ENCODE peak calls at places on chromosomes 11 and 22, in nine cellular contexts. P is astrocyte of the cerebellum, T is cardiac muscle cell, C is dorsolateral prefrontal cortex, K is GM20000, Y is H1, F is esophagus squamous epithelium, V is cardiac fibroblast, D is fibroblast of lung. H is an unnamed sample.

GRCh38 chr11:122784325-122785155 is 53.8 kb upstream of the CRTAM start:
- DNase-seq in P (peak), T (peak), C (no peak), K (no peak), Y (no peak), F (no peak), V (peak), D (peak), H (peak)

GRCh38 chr11:67996622-67997459 is 7.1 kb downstream of the UNC93B1 start:
- DNase-seq in P (no peak), T (peak), C (no peak), K (no peak), Y (peak), F (no peak), V (peak), D (peak), H (no peak)

GRCh38 chr22:32331236-32331917 is 26.3 kb upstream of the RFPL3 start:
- DNase-seq in P (no peak), T (no peak), C (no peak), K (no peak), Y (no peak), F (no peak), V (no peak), D (no peak), H (no peak)

GRCh38 chr11:61679893-61680621 is at the start of gene DAGLA:
- DNase-seq in P (no peak), T (peak), C (peak), K (peak), Y (no peak), F (no peak), V (peak), D (peak), H (no peak)

GRCh38 chr11:127804775-127805446 is 782.4 kb downstream of the ETS1 start:
- DNase-seq in P (no peak), T (no peak), C (no peak), K (no peak), Y (no peak), F (no peak), V (no peak), D (no peak), H (no peak)

GRCh38 chr11:92861641-92862040 is 107.8 kb upstream of the MTNR1B start:
- DNase-seq in P (no peak), T (no peak), C (no peak), K (no peak), Y (no peak), F (no peak), V (no peak), D (peak), H (no peak)

GRCh38 chr22:37010174-37010573 is 9.1 kb downstream of the TST start:
- DNase-seq in P (no peak), T (no peak), C (no peak), K (no peak), Y (no peak), F (no peak), V (no peak), D (no peak), H (no peak)

GRCh38 chr11:134124660-134125451 is 56.0 kb downstream of the JAM3 start:
- DNase-seq in P (no peak), T (peak), C (peak), K (no peak), Y (no peak), F (no peak), V (peak), D (peak), H (peak)

GRCh38 chr22:25165785-25166184 is 33.9 kb upstream of the CRYBB3 start:
- DNase-seq in P (no peak), T (no peak), C (no peak), K (no peak), Y (no peak), F (no peak), V (no peak), D (no peak), H (no peak)

GRCh38 chr11:65128182-65129145 is 5.9 kb downstream of the SYVN1 start:
- DNase-seq in P (no peak), T (no peak), C (no peak), K (no peak), Y (no peak), F (no peak), V (no peak), D (no peak), H (no peak)

GRCh38 chr11:127345819-127346459 is 345.4 kb upstream of the KIRREL3 start:
- DNase-seq in P (peak), T (peak), C (peak), K (peak), Y (no peak), F (no peak), V (peak), D (peak), H (peak)

GRCh38 chr11:33779849-33780528 is 5.7 kb upstream of the FBXO3 start:
- DNase-seq in P (peak), T (peak), C (no peak), K (no peak), Y (no peak), F (no peak), V (peak), D (peak), H (peak)

GRCh38 chr11:33211153-33211552 is 46.0 kb upstream of the HIPK3 start:
- DNase-seq in P (no peak), T (no peak), C (no peak), K (no peak), Y (no peak), F (no peak), V (no peak), D (no peak), H (no peak)

GRCh38 chr11:65316979-65317786 is 2.5 kb downstream of the CDC42EP2 start:
- DNase-seq in P (no peak), T (peak), C (no peak), K (no peak), Y (no peak), F (no peak), V (peak), D (peak), H (peak)

GRCh38 chr11:59223611-59224010 is 10.9 kb upstream of the MPEG1 start:
- DNase-seq in P (no peak), T (peak), C (no peak), K (no peak), Y (no peak), F (no peak), V (no peak), D (no peak), H (no peak)

GRCh38 chr11:127962416-127962815 is 624.9 kb downstream of the ETS1 start:
- DNase-seq in P (no peak), T (no peak), C (no peak), K (no peak), Y (no peak), F (no peak), V (no peak), D (no peak), H (peak)

GRCh38 chr11:66707486-66707885 is 21.5 kb downstream of the SPTBN2 start:
- DNase-seq in P (no peak), T (no peak), C (no peak), K (no peak), Y (no peak), F (no peak), V (no peak), D (no peak), H (no peak)

GRCh38 chr11:57214087-57214395 is 23.0 kb downstream of the APLNR start:
- DNase-seq in P (no peak), T (peak), C (no peak), K (no peak), Y (no peak), F (no peak), V (no peak), D (peak), H (no peak)

GRCh38 chr11:64694821-64695365 is 28.1 kb downstream of the NRXN2 start:
- DNase-seq in P (no peak), T (no peak), C (no peak), K (no peak), Y (no peak), F (no peak), V (no peak), D (no peak), H (no peak)

GRCh38 chr11:94815705-94816344 is 47.7 kb downstream of the AMOTL1 start:
- DNase-seq in P (no peak), T (no peak), C (no peak), K (no peak), Y (no peak), F (no peak), V (peak), D (no peak), H (no peak)

GRCh38 chr11:91871048-91871447 is 353.6 kb upstream of the FAT3 start:
- DNase-seq in P (no peak), T (no peak), C (no peak), K (no peak), Y (no peak), F (no peak), V (no peak), D (no peak), H (no peak)

GRCh38 chr11:111049131-111049530 is 196.4 kb upstream of the POU2AF2 start:
- DNase-seq in P (no peak), T (no peak), C (no peak), K (no peak), Y (no peak), F (no peak), V (no peak), D (no peak), H (no peak)

GRCh38 chr11:114386545-114386944 is 13.8 kb downstream of the C11orf71 start:
- DNase-seq in P (no peak), T (peak), C (no peak), K (no peak), Y (no peak), F (no peak), V (no peak), D (no peak), H (no peak)

GRCh38 chr11:60130496-60130895 is 42.0 kb downstream of the MS4A2 start:
- DNase-seq in P (no peak), T (peak), C (no peak), K (peak), Y (peak), F (no peak), V (peak), D (no peak), H (peak)

GRCh38 chr11:36165638-36166389 is 123.4 kb downstream of the COMMD9 start:
- DNase-seq in P (no peak), T (no peak), C (no peak), K (no peak), Y (no peak), F (no peak), V (no peak), D (peak), H (no peak)

GRCh38 chr22:39325392-39325932 is 6.0 kb upstream of the RPL3 start:
- DNase-seq in P (no peak), T (no peak), C (no peak), K (no peak), Y (no peak), F (no peak), V (peak), D (peak), H (peak)

GRCh38 chr11:69636512-69636866 is 4.5 kb upstream of the CCND1 start:
- DNase-seq in P (peak), T (peak), C (peak), K (no peak), Y (peak), F (no peak), V (peak), D (peak), H (peak)

GRCh38 chr22:31333648-31334047 is 12.5 kb downstream of the PATZ1 start:
- DNase-seq in P (no peak), T (no peak), C (no peak), K (no peak), Y (no peak), F (no peak), V (no peak), D (no peak), H (no peak)

GRCh38 chr11:101583180-101584128 is at the start of gene TRPC6:
- DNase-seq in P (no peak), T (peak), C (no peak), K (no peak), Y (no peak), F (no peak), V (peak), D (peak), H (no peak)

GRCh38 chr22:24482586-24482985 is 12.5 kb upstream of the UPB1 start:
- DNase-seq in P (peak), T (peak), C (no peak), K (no peak), Y (no peak), F (no peak), V (peak), D (peak), H (peak)

DNA sequence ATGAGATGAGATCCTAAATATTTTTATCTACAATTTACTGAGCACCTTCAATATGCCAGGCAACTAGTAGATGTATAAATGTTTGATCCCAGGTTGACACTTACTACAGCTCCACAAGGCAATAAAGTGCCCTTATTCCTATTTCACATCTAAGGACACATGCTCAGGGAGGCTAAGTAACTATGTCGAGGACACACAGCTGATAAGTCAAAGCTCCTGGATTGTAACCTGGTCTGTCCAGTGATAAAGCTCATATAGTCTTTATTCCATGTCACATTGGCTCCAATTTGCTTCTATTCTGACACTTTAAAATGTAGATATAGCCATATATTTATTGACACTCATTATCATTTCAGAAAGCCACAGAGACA is 93.8 kb upstream of the BMAL1 start:
- DNase-seq in P (no peak), T (no peak), C (no peak), K (no peak), Y (no peak), F (no peak), V (no peak), D (no peak), H (no peak)
- TF ChIP-seq CTCF in P (no peak), T (no peak), C (no peak), K (no peak), Y (no peak), F (no peak), V (no peak), D (no peak), H (peak)

DNA sequence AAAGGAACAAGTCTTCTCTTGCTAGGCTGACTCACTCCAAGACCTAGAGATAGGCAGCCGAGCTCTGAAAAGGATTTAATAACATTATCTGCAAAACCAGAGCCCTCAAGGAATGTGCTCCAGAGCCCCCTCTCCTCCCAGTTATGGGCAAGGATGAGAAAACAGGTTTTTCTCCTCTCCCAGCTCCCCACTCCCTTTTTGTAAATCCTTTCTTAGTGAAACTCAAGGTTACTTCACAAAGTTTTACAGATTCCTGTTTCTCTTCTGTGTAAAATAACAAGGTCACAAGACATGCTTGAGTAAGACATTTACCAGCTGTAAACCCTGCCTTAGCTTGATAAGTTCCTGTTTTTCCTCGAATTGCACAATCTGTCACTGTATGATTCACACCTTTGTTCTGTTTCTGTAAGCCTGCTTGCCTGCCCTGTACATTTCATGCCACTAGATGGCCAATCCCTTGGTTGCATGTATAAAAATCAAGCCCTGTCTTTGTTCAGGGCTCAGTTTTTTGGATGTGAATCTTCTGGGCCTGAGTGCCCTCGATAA is 489.4 kb downstream of the KCNA4 start:
- DNase-seq in P (peak), T (peak), C (no peak), K (no peak), Y (no peak), F (no peak), V (peak), D (peak), H (peak)
- TF ChIP-seq CTCF in P (peak), T (peak), C (no peak), K (peak), Y (peak), F (no peak), V (peak), D (peak), H (peak)

GRCh38 chr11:75079546-75079945 is 17.1 kb downstream of the OR2AT4 start:
- DNase-seq in P (no peak), T (no peak), C (no peak), K (no peak), Y (no peak), F (no peak), V (no peak), D (no peak), H (no peak)
- TF ChIP-seq CTCF in P (no peak), T (no peak), C (no peak), K (no peak), Y (no peak), F (no peak), V (no peak), D (no peak), H (no peak)

DNA sequence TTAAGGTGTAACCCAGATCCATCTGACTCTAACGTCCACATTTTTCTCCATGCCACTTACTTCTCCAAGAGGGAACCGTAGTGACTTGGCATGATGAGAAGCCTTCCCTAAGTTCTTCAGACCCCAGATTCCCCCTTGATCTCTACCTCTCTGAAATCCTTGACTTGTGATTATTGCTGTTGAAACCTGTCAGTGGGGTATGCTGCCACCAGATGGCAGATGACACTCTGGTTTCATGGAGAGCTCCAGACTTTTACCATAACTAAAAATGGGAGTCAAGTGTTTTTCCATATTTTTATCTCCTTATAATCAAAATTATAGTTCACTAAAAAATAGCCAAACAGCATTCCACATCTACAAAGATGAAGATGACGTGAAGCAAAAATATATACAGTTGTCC is 504.2 kb downstream of the SOX6 start:
- DNase-seq in P (no peak), T (no peak), C (no peak), K (no peak), Y (no peak), F (no peak), V (peak), D (peak), H (no peak)
- TF ChIP-seq CTCF in P (peak), T (peak), C (peak), K (peak), Y (peak), F (no peak), V (peak), D (peak), H (peak)

GRCh38 chr11:8265681-8266241 is 2.1 kb upstream of the LMO1 start:
- DNase-seq in P (no peak), T (peak), C (no peak), K (no peak), Y (no peak), F (no peak), V (no peak), D (no peak), H (no peak)
- TF ChIP-seq CTCF in P (peak), T (peak), C (no peak), K (no peak), Y (peak), F (no peak), V (peak), D (peak), H (peak)

DNA sequence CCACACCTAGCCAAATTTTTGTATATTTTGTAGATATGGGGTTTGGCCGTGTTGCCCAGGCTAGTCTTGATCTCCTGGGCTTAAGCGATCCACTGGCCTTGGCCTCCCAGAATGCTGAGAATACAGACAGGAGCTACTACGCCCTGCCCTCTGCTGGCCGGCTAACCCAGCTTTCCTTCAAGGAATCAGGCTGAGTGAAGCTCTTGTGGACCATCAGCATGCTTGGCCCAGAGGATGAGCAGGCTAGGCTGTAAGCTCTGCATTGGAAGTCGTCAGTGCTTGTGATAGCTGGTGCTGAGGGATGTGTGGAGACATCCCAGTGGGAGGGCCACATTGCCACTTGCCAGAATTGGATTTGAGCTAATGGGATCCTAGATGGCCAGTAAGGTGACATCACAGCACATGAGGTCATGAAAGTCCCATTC is 60.6 kb downstream of the MED15 start:
- DNase-seq in P (no peak), T (peak), C (no peak), K (no peak), Y (no peak), F (no peak), V (peak), D (peak), H (peak)
- TF ChIP-seq CTCF in P (peak), T (peak), C (peak), K (no peak), Y (peak), F (no peak), V (peak), D (peak), H (peak)

GRCh38 chr22:20956258-20957117 is 10.6 kb upstream of the AIFM3 start:
- DNase-seq in P (no peak), T (peak), C (no peak), K (no peak), Y (no peak), F (no peak), V (peak), D (peak), H (no peak)
- TF ChIP-seq CTCF in P (no peak), T (peak), C (no peak), K (no peak), Y (peak), F (no peak), V (no peak), D (no peak), H (peak)

DNA sequence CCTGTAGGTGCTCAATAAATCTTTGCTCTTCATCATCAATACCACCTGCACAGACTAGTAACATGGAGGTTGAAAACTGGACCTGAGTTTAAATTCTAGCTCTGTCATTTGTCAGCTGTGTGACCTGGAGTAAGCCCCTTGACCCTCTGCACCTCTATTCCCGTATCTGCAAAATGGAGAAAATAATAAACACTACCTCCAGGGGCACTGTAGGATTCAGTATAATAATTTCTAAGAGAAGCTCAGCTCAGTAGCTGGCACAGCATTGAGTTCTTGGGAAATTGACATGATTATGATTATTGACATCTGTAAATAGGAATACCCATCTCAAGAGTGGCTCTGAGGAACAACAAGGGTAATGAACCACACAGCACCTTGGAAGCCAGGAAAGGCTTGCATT is 78.4 kb downstream of the MN1 start:
- DNase-seq in P (no peak), T (no peak), C (no peak), K (no peak), Y (no peak), F (no peak), V (no peak), D (no peak), H (no peak)
- TF ChIP-seq CTCF in P (no peak), T (peak), C (no peak), K (no peak), Y (no peak), F (no peak), V (peak), D (no peak), H (peak)

DNA sequence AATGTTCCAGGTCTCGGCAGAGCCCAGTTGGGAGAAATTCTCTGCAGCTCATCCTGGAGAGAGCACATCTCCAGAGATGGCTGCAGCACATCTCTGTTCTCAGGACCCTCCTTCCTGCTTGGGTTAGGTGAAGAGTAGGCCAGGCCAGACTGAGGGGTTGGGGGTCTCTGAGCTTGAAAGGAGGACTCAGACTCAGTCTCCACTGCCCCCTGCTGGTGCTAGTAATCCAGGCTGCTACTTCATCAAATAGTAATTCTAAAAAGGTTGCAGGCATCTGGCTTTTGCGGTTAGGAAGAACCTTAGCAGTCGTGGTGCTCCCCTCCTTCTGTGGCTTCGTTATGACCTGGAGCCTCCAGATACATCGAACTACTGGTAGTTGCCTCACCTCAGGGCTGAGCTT is 9.7 kb downstream of the TUB start:
- DNase-seq in P (no peak), T (peak), C (no peak), K (peak), Y (peak), F (no peak), V (peak), D (peak), H (no peak)
- TF ChIP-seq CTCF in P (peak), T (peak), C (peak), K (peak), Y (peak), F (peak), V (peak), D (peak), H (peak)

H was measured in HFFc6.